ENCODE peak calls at places on chromosomes 6 and 20, in five cellular contexts. One of them, this sample, is unnamed.

GRCh38 chr20:63461364-63461763 is 11.1 kb downstream of the KCNQ2 start:
- DNase-seq in endothelial cell of umbilical vein: no peak
- DNase-seq in aorta: no peak
- DNase-seq in heart right ventricle: no peak
- DNase-seq in pancreas: no peak
- DNase-seq in this sample: no peak

GRCh38 chr20:17621229-17621968 is 51.5 kb downstream of the DSTN start:
- DNase-seq in pancreas: no peak
- DNase-seq in heart right ventricle: no peak
- DNase-seq in aorta: peak; percentile 29
- DNase-seq in endothelial cell of umbilical vein: no peak
- DNase-seq in this sample: peak; percentile 62

GRCh38 chr6:152391179-152391880 is 245.8 kb downstream of the SYNE1 start:
- DNase-seq in pancreas: no peak
- DNase-seq in endothelial cell of umbilical vein: no peak
- DNase-seq in heart right ventricle: no peak
- DNase-seq in aorta: no peak
- DNase-seq in this sample: no peak

GRCh38 chr20:4835244-4836177 is 113.8 kb downstream of the PRND start:
- DNase-seq in heart right ventricle: peak; percentile 60
- DNase-seq in pancreas: no peak
- DNase-seq in aorta: peak; percentile 77
- DNase-seq in endothelial cell of umbilical vein: no peak
- DNase-seq in this sample: peak; percentile 81

GRCh38 chr6:151014404-151015150 is 149.1 kb downstream of the MTHFD1L start:
- DNase-seq in pancreas: peak; percentile 83
- DNase-seq in heart right ventricle: peak; percentile 68
- DNase-seq in aorta: peak; percentile 62
- DNase-seq in endothelial cell of umbilical vein: peak; percentile 80
- DNase-seq in this sample: peak; percentile 89

GRCh38 chr20:62900692-62901584 is 25.4 kb downstream of the DIDO1 start:
- DNase-seq in endothelial cell of umbilical vein: peak; percentile 19
- DNase-seq in aorta: no peak
- DNase-seq in pancreas: no peak
- DNase-seq in heart right ventricle: no peak
- DNase-seq in this sample: no peak

GRCh38 chr6:34206726-34207125 is 29.9 kb upstream of the HMGA1 start:
- DNase-seq in pancreas: no peak
- DNase-seq in endothelial cell of umbilical vein: no peak
- DNase-seq in heart right ventricle: no peak
- DNase-seq in aorta: no peak
- DNase-seq in this sample: no peak

GRCh38 chr6:7673063-7673536 is 52.8 kb upstream of the BMP6 start:
- DNase-seq in endothelial cell of umbilical vein: peak; percentile 15
- DNase-seq in heart right ventricle: peak; percentile 43
- DNase-seq in pancreas: no peak
- DNase-seq in aorta: no peak
- DNase-seq in this sample: peak; percentile 74

GRCh38 chr6:30931959-30932645 is at the start of gene SFTA2:
- DNase-seq in aorta: no peak
- DNase-seq in endothelial cell of umbilical vein: no peak
- DNase-seq in heart right ventricle: no peak
- DNase-seq in pancreas: no peak
- DNase-seq in this sample: no peak

GRCh38 chr20:3732327-3733118 is at the start of gene HSPA12B:
- DNase-seq in endothelial cell of umbilical vein: no peak
- DNase-seq in heart right ventricle: no peak
- DNase-seq in pancreas: no peak
- DNase-seq in aorta: peak; percentile 40
- DNase-seq in this sample: no peak

GRCh38 chr20:62938105-62938888 is at the start of gene GID8:
- DNase-seq in aorta: no peak
- DNase-seq in endothelial cell of umbilical vein: peak; percentile 69
- DNase-seq in pancreas: peak; percentile 80
- DNase-seq in heart right ventricle: peak; percentile 35
- DNase-seq in this sample: peak; percentile 80

GRCh38 chr6:13550656-13551055 is 23.7 kb upstream of the SIRT5 start:
- DNase-seq in heart right ventricle: no peak
- DNase-seq in endothelial cell of umbilical vein: no peak
- DNase-seq in aorta: no peak
- DNase-seq in pancreas: no peak
- DNase-seq in this sample: no peak

GRCh38 chr6:56890683-56891429 is 64.1 kb upstream of the BEND6 start:
- DNase-seq in endothelial cell of umbilical vein: peak; percentile 71
- DNase-seq in pancreas: no peak
- DNase-seq in aorta: no peak
- DNase-seq in heart right ventricle: no peak
- DNase-seq in this sample: no peak

GRCh38 chr6:14781707-14782306 is 464.1 kb upstream of the JARID2 start:
- DNase-seq in endothelial cell of umbilical vein: no peak
- DNase-seq in heart right ventricle: no peak
- DNase-seq in aorta: no peak
- DNase-seq in pancreas: no peak
- DNase-seq in this sample: no peak

GRCh38 chr6:168648240-168648639 is 207.3 kb downstream of the SMOC2 start:
- DNase-seq in heart right ventricle: peak; percentile 12
- DNase-seq in aorta: no peak
- DNase-seq in pancreas: no peak
- DNase-seq in endothelial cell of umbilical vein: no peak
- DNase-seq in this sample: peak; percentile 61

GRCh38 chr6:31042801-31043200 is 32.5 kb downstream of the MUC22 start:
- DNase-seq in aorta: peak; percentile 62
- DNase-seq in pancreas: no peak
- DNase-seq in endothelial cell of umbilical vein: peak; percentile 38
- DNase-seq in heart right ventricle: peak; percentile 45
- DNase-seq in this sample: no peak

GRCh38 chr6:20403766-20404640 is 2.3 kb downstream of the E2F3 start:
- DNase-seq in aorta: no peak
- DNase-seq in endothelial cell of umbilical vein: peak; percentile 89
- DNase-seq in pancreas: no peak
- DNase-seq in heart right ventricle: peak; percentile 51
- DNase-seq in this sample: no peak

GRCh38 chr6:5422321-5422915 is 161.1 kb downstream of the FARS2 start:
- DNase-seq in heart right ventricle: no peak
- DNase-seq in aorta: no peak
- DNase-seq in endothelial cell of umbilical vein: peak; percentile 40
- DNase-seq in pancreas: no peak
- DNase-seq in this sample: no peak

GRCh38 chr6:36957773-36958271 is 3.3 kb downstream of the PI16 start:
- DNase-seq in heart right ventricle: no peak
- DNase-seq in aorta: no peak
- DNase-seq in pancreas: no peak
- DNase-seq in endothelial cell of umbilical vein: no peak
- DNase-seq in this sample: no peak

GRCh38 chr20:35288325-35289060 is 3.7 kb downstream of the FAM83C start:
- DNase-seq in heart right ventricle: no peak
- DNase-seq in endothelial cell of umbilical vein: no peak
- DNase-seq in aorta: no peak
- DNase-seq in pancreas: no peak
- DNase-seq in this sample: no peak

GRCh38 chr6:11033825-11034224 is 10.3 kb downstream of the ELOVL2 start:
- DNase-seq in endothelial cell of umbilical vein: no peak
- DNase-seq in aorta: no peak
- DNase-seq in pancreas: no peak
- DNase-seq in heart right ventricle: no peak
- DNase-seq in this sample: no peak

GRCh38 chr6:138004423-138005287 is 102.6 kb downstream of the PERP start:
- DNase-seq in endothelial cell of umbilical vein: peak; percentile 53
- DNase-seq in pancreas: no peak
- DNase-seq in heart right ventricle: peak; percentile 13
- DNase-seq in aorta: no peak
- DNase-seq in this sample: no peak

GRCh38 chr6:93789532-93789931 is 370.2 kb upstream of the EPHA7 start:
- DNase-seq in pancreas: no peak
- DNase-seq in heart right ventricle: no peak
- DNase-seq in aorta: no peak
- DNase-seq in endothelial cell of umbilical vein: no peak
- DNase-seq in this sample: no peak

GRCh38 chr20:62374431-62375152 is 7.5 kb upstream of the LAMA5 start:
- DNase-seq in endothelial cell of umbilical vein: no peak
- DNase-seq in pancreas: no peak
- DNase-seq in heart right ventricle: no peak
- DNase-seq in aorta: no peak
- DNase-seq in this sample: no peak

GRCh38 chr6:105191351-105191750 is 11.5 kb upstream of the POPDC3 start:
- DNase-seq in endothelial cell of umbilical vein: peak; percentile 46
- DNase-seq in heart right ventricle: no peak
- DNase-seq in aorta: no peak
- DNase-seq in pancreas: no peak
- DNase-seq in this sample: no peak

GRCh38 chr6:63644668-63645326 is 9.2 kb downstream of the PHF3 start:
- DNase-seq in aorta: no peak
- DNase-seq in heart right ventricle: peak; percentile 14
- DNase-seq in pancreas: no peak
- DNase-seq in endothelial cell of umbilical vein: peak; percentile 51
- DNase-seq in this sample: no peak

GRCh38 chr6:44011350-44011925 is 115.8 kb downstream of the MRPL14 start:
- DNase-seq in aorta: no peak
- DNase-seq in heart right ventricle: no peak
- DNase-seq in endothelial cell of umbilical vein: no peak
- DNase-seq in pancreas: no peak
- DNase-seq in this sample: peak; percentile 24

GRCh38 chr20:4563534-4563933 is 158.2 kb upstream of the PRND start:
- DNase-seq in aorta: peak; percentile 43
- DNase-seq in heart right ventricle: no peak
- DNase-seq in pancreas: no peak
- DNase-seq in endothelial cell of umbilical vein: peak; percentile 65
- DNase-seq in this sample: no peak

GRCh38 chr20:25142435-25142834 is 53.1 kb upstream of the ENTPD6 start:
- DNase-seq in endothelial cell of umbilical vein: no peak
- DNase-seq in aorta: no peak
- DNase-seq in heart right ventricle: no peak
- DNase-seq in pancreas: no peak
- DNase-seq in this sample: no peak

GRCh38 chr20:4160761-4161305 is 145.5 kb upstream of the RNF24 start:
- DNase-seq in endothelial cell of umbilical vein: no peak
- DNase-seq in aorta: peak; percentile 86
- DNase-seq in heart right ventricle: peak; percentile 43
- DNase-seq in pancreas: peak; percentile 51
- DNase-seq in this sample: peak; percentile 82

GRCh38 chr6:133697666-133698065 is 191.2 kb upstream of the TCF21 start:
- DNase-seq in endothelial cell of umbilical vein: no peak
- DNase-seq in heart right ventricle: no peak
- DNase-seq in pancreas: no peak
- DNase-seq in aorta: no peak
- DNase-seq in this sample: no peak

GRCh38 chr6:163588211-163588919 is 173.8 kb downstream of the QKI start:
- DNase-seq in heart right ventricle: no peak
- DNase-seq in aorta: no peak
- DNase-seq in pancreas: no peak
- DNase-seq in endothelial cell of umbilical vein: no peak
- DNase-seq in this sample: no peak

GRCh38 chr20:37071481-37071911 is 24.3 kb downstream of the RBL1 start:
- DNase-seq in pancreas: no peak
- DNase-seq in aorta: no peak
- DNase-seq in endothelial cell of umbilical vein: no peak
- DNase-seq in heart right ventricle: no peak
- DNase-seq in this sample: no peak

GRCh38 chr6:157531169-157531985 is 150.4 kb downstream of the ZDHHC14 start:
- DNase-seq in pancreas: no peak
- DNase-seq in endothelial cell of umbilical vein: peak; percentile 77
- DNase-seq in aorta: no peak
- DNase-seq in heart right ventricle: no peak
- DNase-seq in this sample: no peak

GRCh38 chr6:157529654-157530039 is 148.7 kb downstream of the ZDHHC14 start:
- DNase-seq in endothelial cell of umbilical vein: no peak
- DNase-seq in aorta: no peak
- DNase-seq in heart right ventricle: no peak
- DNase-seq in pancreas: no peak
- DNase-seq in this sample: no peak

GRCh38 chr6:157530126-157530525 is 149.1 kb downstream of the ZDHHC14 start:
- DNase-seq in pancreas: no peak
- DNase-seq in endothelial cell of umbilical vein: peak; percentile 81
- DNase-seq in heart right ventricle: no peak
- DNase-seq in aorta: no peak
- DNase-seq in this sample: no peak

GRCh38 chr6:157531986-157532365 is 151.0 kb downstream of the ZDHHC14 start:
- DNase-seq in endothelial cell of umbilical vein: no peak
- DNase-seq in heart right ventricle: no peak
- DNase-seq in aorta: no peak
- DNase-seq in pancreas: no peak
- DNase-seq in this sample: no peak

GRCh38 chr6:157530724-157531168 is 149.8 kb downstream of the ZDHHC14 start:
- DNase-seq in pancreas: no peak
- DNase-seq in endothelial cell of umbilical vein: no peak
- DNase-seq in aorta: no peak
- DNase-seq in heart right ventricle: no peak
- DNase-seq in this sample: no peak
- H3K4me3 ChIP-seq in pancreas: no peak overlapping the region
- H3K4me3 ChIP-seq in endothelial cell of umbilical vein: no peak overlapping the region
- H3K4me3 ChIP-seq in aorta: no peak overlapping the region
- H3K4me3 ChIP-seq in heart right ventricle: no peak overlapping the region
- H3K4me3 ChIP-seq in this sample: no peak overlapping the region

GRCh38 chr6:159062965-159063364 is 18.2 kb upstream of the TAGAP start:
- DNase-seq in pancreas: no peak
- DNase-seq in endothelial cell of umbilical vein: no peak
- DNase-seq in heart right ventricle: no peak
- DNase-seq in aorta: no peak
- DNase-seq in this sample: no peak
- H3K4me3 ChIP-seq in pancreas: no peak overlapping the region
- H3K4me3 ChIP-seq in endothelial cell of umbilical vein: no peak overlapping the region
- H3K4me3 ChIP-seq in heart right ventricle: no peak overlapping the region
- H3K4me3 ChIP-seq in aorta: no peak overlapping the region
- H3K4me3 ChIP-seq in this sample: no peak overlapping the region

DNA sequence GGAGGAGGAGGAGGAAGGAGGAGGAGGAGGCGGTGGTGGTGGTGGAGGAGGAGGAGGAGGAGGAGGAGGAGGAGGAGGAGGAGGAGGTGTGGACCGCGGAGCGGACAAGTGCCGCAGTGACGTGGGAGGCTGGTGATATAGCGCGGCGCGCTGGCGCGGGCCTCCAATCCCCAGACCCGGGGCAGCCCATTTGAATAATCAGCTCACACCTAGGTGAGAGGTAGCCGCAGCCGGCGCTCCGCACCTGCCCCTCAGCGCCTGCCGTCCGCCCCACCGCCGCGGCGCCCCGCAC is 204 bp upstream of the FOXA2 start:
- DNase-seq in aorta: no peak
- DNase-seq in pancreas: peak; percentile 90
- DNase-seq in endothelial cell of umbilical vein: no peak
- DNase-seq in heart right ventricle: no peak
- DNase-seq in this sample: no peak
- H3K4me3 ChIP-seq in aorta: no peak overlapping the region
- H3K4me3 ChIP-seq in pancreas: peak overlapping the region; percentile 40
- H3K4me3 ChIP-seq in endothelial cell of umbilical vein: no peak overlapping the region
- H3K4me3 ChIP-seq in heart right ventricle: no peak overlapping the region
- H3K4me3 ChIP-seq in this sample: no peak overlapping the region

DNA sequence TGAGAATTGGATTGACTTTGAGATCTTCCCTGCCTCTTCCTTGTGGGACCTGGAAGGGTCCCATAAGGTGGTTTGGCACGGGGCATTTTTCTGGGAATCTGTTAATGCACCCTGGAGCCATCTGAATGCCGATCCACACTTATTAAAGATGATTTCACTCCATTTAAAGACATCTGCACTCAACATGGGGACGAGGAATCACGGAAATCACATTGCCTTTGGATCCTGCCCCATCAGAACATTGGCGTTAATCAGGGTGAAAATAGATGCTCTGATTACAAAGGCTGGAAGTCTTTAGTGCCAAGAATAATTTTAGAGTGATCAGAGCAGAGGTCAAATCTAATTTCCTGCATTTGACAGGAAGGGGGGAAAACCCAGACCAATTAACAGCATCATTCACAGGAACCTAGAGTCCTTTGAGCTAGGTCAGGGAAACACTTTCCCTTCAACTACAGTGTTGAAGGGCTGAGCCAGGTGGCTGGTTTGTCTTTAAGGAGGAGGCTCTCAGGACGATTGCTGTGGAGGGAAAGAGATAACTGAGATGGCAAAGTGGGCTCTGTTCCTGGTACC is 112.1 kb downstream of the SCML4 start:
- DNase-seq in aorta: no peak
- DNase-seq in pancreas: no peak
- DNase-seq in endothelial cell of umbilical vein: peak; percentile 39
- DNase-seq in heart right ventricle: no peak
- DNase-seq in this sample: no peak
- H3K4me3 ChIP-seq in aorta: no peak overlapping the region
- H3K4me3 ChIP-seq in pancreas: no peak overlapping the region
- H3K4me3 ChIP-seq in endothelial cell of umbilical vein: no peak overlapping the region
- H3K4me3 ChIP-seq in heart right ventricle: peak overlapping the region; percentile 42
- H3K4me3 ChIP-seq in this sample: no peak overlapping the region